ENCODE peak calls at places on chromosomes 4 and X, in four cellular contexts. One of them, this sample, is unnamed.

GRCh38 chr4:61911313-61911756 is 711.2 kb downstream of the ADGRL3 start:
- DNase-seq in HFF-Myc: no peak
- DNase-seq in choroid plexus epithelial cell: peak
- DNase-seq in pancreas: no peak
- DNase-seq in this sample: no peak

GRCh38 chr4:98203406-98204235 is 57.6 kb upstream of the RAP1GDS1 start:
- DNase-seq in choroid plexus epithelial cell: no peak
- DNase-seq in pancreas: no peak
- DNase-seq in HFF-Myc: no peak
- DNase-seq in this sample: no peak

GRCh38 chrX:46683023-46683422 is 75.9 kb downstream of the SLC9A7 start:
- DNase-seq in pancreas: no peak
- DNase-seq in HFF-Myc: no peak
- DNase-seq in choroid plexus epithelial cell: peak
- DNase-seq in this sample: no peak

GRCh38 chr4:150078041-150078995 is at the start of gene DCLK2:
- DNase-seq in choroid plexus epithelial cell: peak
- DNase-seq in HFF-Myc: no peak
- DNase-seq in pancreas: peak
- DNase-seq in this sample: peak

GRCh38 chrX:65528705-65529340 is 5.8 kb downstream of the LAS1L start:
- DNase-seq in choroid plexus epithelial cell: peak
- DNase-seq in pancreas: peak
- DNase-seq in HFF-Myc: no peak
- DNase-seq in this sample: peak

GRCh38 chr4:7761312-7761711 is 178.3 kb downstream of the AFAP1 start:
- DNase-seq in pancreas: no peak
- DNase-seq in choroid plexus epithelial cell: no peak
- DNase-seq in HFF-Myc: no peak
- DNase-seq in this sample: no peak

GRCh38 chrX:43333543-43333942 is 322.6 kb upstream of the MAOA start:
- DNase-seq in pancreas: no peak
- DNase-seq in HFF-Myc: no peak
- DNase-seq in choroid plexus epithelial cell: peak
- DNase-seq in this sample: no peak

GRCh38 chrX:38803609-38804480 is 2.6 kb downstream of the MID1IP1 start:
- DNase-seq in choroid plexus epithelial cell: peak
- DNase-seq in HFF-Myc: peak
- DNase-seq in pancreas: peak
- DNase-seq in this sample: peak

GRCh38 chr4:56910172-56910967 is 2.7 kb downstream of the REST start:
- DNase-seq in choroid plexus epithelial cell: no peak
- DNase-seq in pancreas: no peak
- DNase-seq in HFF-Myc: no peak
- DNase-seq in this sample: no peak

GRCh38 chrX:15816886-15817285 is 26.6 kb downstream of the ZRSR2 start:
- DNase-seq in pancreas: no peak
- DNase-seq in choroid plexus epithelial cell: no peak
- DNase-seq in HFF-Myc: no peak
- DNase-seq in this sample: no peak

GRCh38 chrX:15465896-15466651 is 27.1 kb downstream of the PIR start:
- DNase-seq in pancreas: no peak
- DNase-seq in HFF-Myc: no peak
- DNase-seq in choroid plexus epithelial cell: peak
- DNase-seq in this sample: no peak

GRCh38 chr4:159142254-159142653 is 39.4 kb downstream of the RAPGEF2 start:
- DNase-seq in choroid plexus epithelial cell: peak
- DNase-seq in pancreas: no peak
- DNase-seq in HFF-Myc: no peak
- DNase-seq in this sample: no peak

GRCh38 chrX:151983186-151983585 is 8.7 kb upstream of the GABRE start:
- DNase-seq in choroid plexus epithelial cell: no peak
- DNase-seq in pancreas: no peak
- DNase-seq in HFF-Myc: no peak
- DNase-seq in this sample: no peak

GRCh38 chr4:112516401-112517066 is 554 bp upstream of the NEUROG2 start:
- DNase-seq in pancreas: no peak
- DNase-seq in HFF-Myc: no peak
- DNase-seq in choroid plexus epithelial cell: no peak
- DNase-seq in this sample: no peak

GRCh38 chr4:112800001-112800400 is 163.1 kb downstream of the LARP7 start:
- DNase-seq in choroid plexus epithelial cell: no peak
- DNase-seq in pancreas: no peak
- DNase-seq in HFF-Myc: no peak
- DNase-seq in this sample: no peak

GRCh38 chr4:109730294-109731051 is 603 bp upstream of the PLA2G12A start:
- DNase-seq in choroid plexus epithelial cell: peak
- DNase-seq in HFF-Myc: peak
- DNase-seq in pancreas: no peak
- DNase-seq in this sample: peak

GRCh38 chr4:141686146-141686775 is 49.9 kb downstream of the IL15 start:
- DNase-seq in pancreas: no peak
- DNase-seq in choroid plexus epithelial cell: peak
- DNase-seq in HFF-Myc: peak
- DNase-seq in this sample: no peak

GRCh38 chr4:95362906-95363578 is 185.7 kb downstream of the UNC5C start:
- DNase-seq in pancreas: no peak
- DNase-seq in choroid plexus epithelial cell: peak
- DNase-seq in HFF-Myc: peak
- DNase-seq in this sample: no peak

GRCh38 chrX:151815461-151815860 is 80.9 kb downstream of the CNGA2 start:
- DNase-seq in choroid plexus epithelial cell: peak
- DNase-seq in HFF-Myc: no peak
- DNase-seq in pancreas: no peak
- DNase-seq in this sample: no peak

GRCh38 chrX:16560173-16560572 is 89.8 kb upstream of the S100G start:
- DNase-seq in HFF-Myc: no peak
- DNase-seq in pancreas: no peak
- DNase-seq in choroid plexus epithelial cell: no peak
- DNase-seq in this sample: no peak

GRCh38 chr4:16772366-16772850 is 126.0 kb downstream of the LDB2 start:
- DNase-seq in HFF-Myc: no peak
- DNase-seq in pancreas: no peak
- DNase-seq in choroid plexus epithelial cell: peak
- DNase-seq in this sample: no peak

GRCh38 chr4:174672276-174672675 is 150.0 kb upstream of the HPGD start:
- DNase-seq in pancreas: no peak
- DNase-seq in HFF-Myc: no peak
- DNase-seq in choroid plexus epithelial cell: peak
- DNase-seq in this sample: no peak

GRCh38 chrX:115696039-115696438 is 135.1 kb downstream of the PLS3 start:
- DNase-seq in HFF-Myc: no peak
- DNase-seq in choroid plexus epithelial cell: no peak
- DNase-seq in pancreas: no peak
- DNase-seq in this sample: no peak

GRCh38 chr4:38075370-38076152 is 115.4 kb downstream of the PTTG2 start:
- DNase-seq in choroid plexus epithelial cell: peak
- DNase-seq in HFF-Myc: no peak
- DNase-seq in pancreas: no peak
- DNase-seq in this sample: no peak

GRCh38 chrX:151384807-151385206 is 12.2 kb upstream of the VMA21 start:
- DNase-seq in pancreas: no peak
- DNase-seq in choroid plexus epithelial cell: no peak
- DNase-seq in HFF-Myc: no peak
- DNase-seq in this sample: no peak

GRCh38 chr4:52877694-52878093 is 15.6 kb downstream of the RASL11B start:
- DNase-seq in pancreas: no peak
- DNase-seq in choroid plexus epithelial cell: peak
- DNase-seq in HFF-Myc: no peak
- DNase-seq in this sample: no peak

GRCh38 chr4:140296871-140297570 is 76.4 kb upstream of the SCOC start:
- DNase-seq in choroid plexus epithelial cell: no peak
- DNase-seq in pancreas: no peak
- DNase-seq in HFF-Myc: no peak
- DNase-seq in this sample: no peak

GRCh38 chr4:123741906-123742305 is 345.3 kb downstream of the SPRY1 start:
- DNase-seq in HFF-Myc: no peak
- DNase-seq in choroid plexus epithelial cell: peak
- DNase-seq in pancreas: no peak
- DNase-seq in this sample: no peak

GRCh38 chr4:552059-552458 is 24.0 kb downstream of the TMEM271 start:
- DNase-seq in pancreas: no peak
- DNase-seq in choroid plexus epithelial cell: no peak
- DNase-seq in HFF-Myc: no peak
- DNase-seq in this sample: no peak

GRCh38 chr4:41161355-41161754 is 53.0 kb downstream of the APBB2 start:
- DNase-seq in choroid plexus epithelial cell: no peak
- DNase-seq in pancreas: no peak
- DNase-seq in HFF-Myc: no peak
- DNase-seq in this sample: no peak

GRCh38 chrX:95764972-95765451 is 919.6 kb upstream of the DIAPH2 start:
- DNase-seq in choroid plexus epithelial cell: peak
- DNase-seq in HFF-Myc: no peak
- DNase-seq in pancreas: peak
- DNase-seq in this sample: peak

GRCh38 chrX:15336023-15336413 is 695 bp upstream of the PIGA start:
- DNase-seq in pancreas: peak
- DNase-seq in choroid plexus epithelial cell: peak
- DNase-seq in HFF-Myc: peak
- DNase-seq in this sample: no peak

GRCh38 chr4:26206339-26206738 is 114.5 kb upstream of the RBPJ start:
- DNase-seq in choroid plexus epithelial cell: peak
- DNase-seq in HFF-Myc: no peak
- DNase-seq in pancreas: peak
- DNase-seq in this sample: no peak

GRCh38 chr4:83252782-83253405 is 31.7 kb downstream of the COQ2 start:
- DNase-seq in choroid plexus epithelial cell: peak
- DNase-seq in pancreas: peak
- DNase-seq in HFF-Myc: no peak
- DNase-seq in this sample: peak

GRCh38 chrX:51421972-51422371 is 74.4 kb downstream of the NUDT11 start:
- DNase-seq in pancreas: no peak
- DNase-seq in HFF-Myc: no peak
- DNase-seq in choroid plexus epithelial cell: no peak
- DNase-seq in this sample: no peak

DNA sequence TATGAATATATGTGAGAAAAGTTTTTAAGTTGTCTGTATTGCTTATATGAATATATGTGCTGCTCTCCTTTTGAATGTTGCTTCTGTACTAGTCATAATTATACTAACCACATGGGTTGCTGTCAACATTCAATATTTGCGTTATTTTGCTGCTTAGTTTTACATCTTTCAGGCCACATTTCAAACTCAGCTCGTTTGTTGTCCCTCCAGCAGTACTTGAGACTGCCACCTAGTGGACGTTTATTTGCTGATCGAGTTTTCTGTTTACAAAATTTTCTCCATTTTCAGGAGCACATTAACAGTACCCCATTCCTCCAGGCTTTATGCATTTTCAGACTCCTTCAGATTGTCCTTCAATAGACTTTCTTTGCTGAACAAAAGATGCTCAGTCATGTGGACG is 75.8 kb downstream of the NUDT11 start:
- DNase-seq in choroid plexus epithelial cell: peak
- DNase-seq in pancreas: peak
- DNase-seq in HFF-Myc: peak
- DNase-seq in this sample: no peak
- TF ChIP-seq CTCF in choroid plexus epithelial cell: peak
- TF ChIP-seq CTCF in pancreas: peak
- TF ChIP-seq CTCF in HFF-Myc: peak
- TF ChIP-seq CTCF in this sample: peak

GRCh38 chr4:43471950-43472349 is 579.4 kb downstream of the GRXCR1 start:
- DNase-seq in choroid plexus epithelial cell: peak
- DNase-seq in HFF-Myc: no peak
- DNase-seq in pancreas: no peak
- DNase-seq in this sample: no peak
- TF ChIP-seq CTCF in choroid plexus epithelial cell: peak
- TF ChIP-seq CTCF in HFF-Myc: peak
- TF ChIP-seq CTCF in pancreas: no peak
- TF ChIP-seq CTCF in this sample: no peak

DNA sequence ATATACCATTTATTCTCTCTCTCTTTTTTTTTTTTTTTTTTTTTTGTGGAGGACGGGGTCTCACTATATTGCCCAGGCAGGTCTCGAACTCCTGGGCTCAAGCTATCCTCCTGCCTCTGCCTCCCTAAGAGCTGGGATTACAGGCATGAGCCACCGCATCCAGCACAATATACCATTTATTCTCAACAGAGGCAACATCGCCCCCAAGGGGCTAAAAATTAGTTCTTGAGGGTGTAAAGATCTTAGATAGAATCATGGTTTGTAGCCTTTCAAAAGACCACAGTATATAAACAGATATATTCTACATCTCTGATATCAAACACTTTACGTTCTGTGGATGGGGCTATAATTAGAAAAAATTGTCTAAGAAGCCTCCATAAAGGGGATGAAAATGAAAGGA is 39.8 kb upstream of the TCEAL2 start:
- DNase-seq in HFF-Myc: no peak
- DNase-seq in choroid plexus epithelial cell: peak
- DNase-seq in pancreas: no peak
- DNase-seq in this sample: no peak
- TF ChIP-seq CTCF in HFF-Myc: no peak
- TF ChIP-seq CTCF in choroid plexus epithelial cell: no peak
- TF ChIP-seq CTCF in pancreas: no peak
- TF ChIP-seq CTCF in this sample: no peak

DNA sequence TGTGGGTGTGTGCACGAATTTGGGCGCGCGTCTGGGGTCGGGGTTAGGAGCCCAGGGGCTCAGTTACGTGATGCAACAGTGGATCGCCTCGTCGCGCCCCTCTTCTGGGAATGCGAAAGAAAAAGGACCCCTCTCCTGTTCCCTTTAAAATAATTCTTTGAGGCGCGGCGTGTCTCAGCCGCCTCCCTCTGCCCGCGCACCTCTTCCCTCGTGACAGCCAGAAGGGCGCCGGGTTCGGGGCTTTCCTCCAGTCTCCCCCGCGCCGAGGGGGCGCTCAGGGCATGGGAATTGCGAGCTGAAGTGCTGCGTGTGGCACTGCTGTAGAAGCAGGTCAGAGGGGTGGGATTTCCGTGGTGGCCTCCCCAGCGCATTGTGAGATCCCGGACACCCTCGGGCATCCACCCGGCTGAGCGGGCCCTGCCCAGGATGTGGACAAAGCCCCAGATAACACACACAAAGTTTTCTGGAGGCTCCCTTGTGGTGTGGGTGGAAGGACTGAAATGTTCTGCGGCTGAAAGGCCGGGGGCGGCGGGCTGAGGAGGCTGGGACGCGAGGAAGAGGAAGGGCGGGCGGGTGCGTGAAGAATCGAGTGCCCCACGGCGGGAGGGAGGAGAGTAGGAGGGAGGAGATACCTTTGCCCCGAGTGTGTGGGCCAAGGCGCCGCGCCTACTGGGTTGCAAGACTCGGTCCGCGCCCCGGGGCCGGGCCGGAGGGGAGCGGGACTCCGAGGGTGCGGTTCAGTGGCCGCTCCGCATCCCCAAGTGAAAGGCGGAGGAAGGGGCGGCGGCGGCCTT is 697 bp downstream of the SEPTIN11 start:
- DNase-seq in HFF-Myc: no peak
- DNase-seq in choroid plexus epithelial cell: peak
- DNase-seq in pancreas: peak
- DNase-seq in this sample: peak
- TF ChIP-seq CTCF in HFF-Myc: no peak
- TF ChIP-seq CTCF in choroid plexus epithelial cell: peak
- TF ChIP-seq CTCF in pancreas: no peak
- TF ChIP-seq CTCF in this sample: no peak

This sample was measured in lung.